ENCODE peak calls at places on chromosomes 13 and 19, in six cellular contexts. J is HTR-8/SVneo; S is endothelial cell; Y is stimulated activated CD8-positive, alpha-beta memory T cell treated with anti-CD3 and anti-CD28 coated beads, Interleukin-4, amount 100 ng/mL, for 1 hour; T is GM12865; U is mesothelial cell of epicardium. N is an unnamed sample.
A peak's percentile ranks its signal among the peaks of the same experiment; 100 is the strongest.

GRCh38 chr19:23395041-23395721 is at the start of gene ZNF91:
- DNase-seq in J (peak; percentile 76), S (peak; percentile 86), Y (peak; percentile 75), T (peak; percentile 97), U (peak; percentile 89), N (peak; percentile 98)

GRCh38 chr13:28503182-28503980 is 8.5 kb upstream of the FLT1 start:
- DNase-seq in J (no peak), S (no peak), Y (no peak), T (no peak), U (no peak), N (no peak)

GRCh38 chr19:45368127-45368526 is 2.2 kb downstream of the ERCC2 start:
- DNase-seq in J (no peak), S (no peak), Y (no peak), T (no peak), U (no peak), N (no peak)

GRCh38 chr13:71879129-71879535 is 12.1 kb upstream of the DACH1 start:
- DNase-seq in J (no peak), S (peak; percentile 28), Y (no peak), T (peak; percentile 68), U (no peak), N (no peak)

GRCh38 chr19:46924874-46925547 is 64.2 kb downstream of the ARHGAP35 start:
- DNase-seq in J (no peak), S (no peak), Y (no peak), T (peak; percentile 65), U (no peak), N (peak; percentile 50)

GRCh38 chr13:111907341-111907880 is 159.5 kb upstream of the SOX1 start:
- DNase-seq in J (no peak), S (no peak), Y (no peak), T (no peak), U (peak; percentile 11), N (peak; percentile 4)

GRCh38 chr13:112969692-112970338 is 801 bp downstream of the MCF2L start:
- DNase-seq in J (no peak), S (no peak), Y (no peak), T (no peak), U (no peak), N (no peak)

GRCh38 chr19:51096473-51097165 is 11.6 kb downstream of the CTU1 start:
- DNase-seq in J (no peak), S (no peak), Y (no peak), T (no peak), U (no peak), N (no peak)

GRCh38 chr13:94713556-94714182 is 1.3 kb upstream of the SOX21 start:
- DNase-seq in J (no peak), S (no peak), Y (no peak), T (no peak), U (no peak), N (no peak)

GRCh38 chr13:37460211-37460610 is 138.4 kb downstream of the POSTN start:
- DNase-seq in J (no peak), S (no peak), Y (no peak), T (no peak), U (no peak), N (no peak)

GRCh38 chr13:104357672-104358314 is 1291.6 kb upstream of the SLC10A2 start:
- DNase-seq in J (no peak), S (no peak), Y (no peak), T (no peak), U (no peak), N (no peak)

GRCh38 chr19:845707-846481 is 5.1 kb downstream of the PRTN3 start:
- DNase-seq in J (no peak), S (no peak), Y (no peak), T (no peak), U (no peak), N (no peak)

GRCh38 chr13:79859756-79860155 is 378.8 kb downstream of the NDFIP2 start:
- DNase-seq in J (no peak), S (no peak), Y (no peak), T (no peak), U (no peak), N (no peak)